ENCODE peak calls at places on chromosomes 7 and 10, in six cellular contexts. P is Caco-2, Q is cardiac septum, U is H9, Z is GM12865, B is NCI-H460. G is an unnamed sample.
A peak's percentile ranks its signal among the peaks of the same experiment; 100 is the strongest.

GRCh38 chr7:21071570-21071969 is 284.9 kb upstream of the SP8 start:
- DNase-seq in Z (no peak), B (no peak), P (no peak), Q (no peak), U (no peak), G (no peak)

GRCh38 chr10:11758527-11759236 is 16.5 kb downstream of the ECHDC3 start:
- DNase-seq in Q (no peak), B (no peak), Z (no peak), U (no peak), P (no peak), G (no peak)

GRCh38 chr10:125048101-125048864 is 106.4 kb downstream of the ZRANB1 start:
- DNase-seq in Z (peak; percentile 74), B (peak; percentile 89), U (peak; percentile 94), Q (peak; percentile 93), P (peak; percentile 93), G (peak; percentile 91)

GRCh38 chr7:22718911-22719420 is 8.0 kb upstream of the IL6 start:
- DNase-seq in Z (no peak), U (no peak), Q (no peak), P (no peak), B (no peak), G (no peak)

GRCh38 chr7:73954181-73954580 is 73.8 kb upstream of the ELN start:
- DNase-seq in U (no peak), B (no peak), P (no peak), Z (no peak), Q (no peak), G (no peak)

GRCh38 chr7:111436608-111437007 is 125.7 kb downstream of the IMMP2L start:
- DNase-seq in B (no peak), Q (no peak), Z (no peak), P (no peak), U (no peak), G (no peak)

GRCh38 chr10:56593120-56593519 is 232.1 kb upstream of the ZWINT start:
- DNase-seq in B (no peak), U (no peak), Q (no peak), Z (no peak), P (no peak), G (no peak)

GRCh38 chr10:34854147-34854601 is 39.1 kb upstream of the PARD3 start:
- DNase-seq in U (no peak), P (no peak), Q (no peak), B (no peak), Z (no peak), G (no peak)

GRCh38 chr7:70660154-70660818 is 471.7 kb upstream of the GALNT17 start:
- DNase-seq in Q (no peak), P (no peak), U (no peak), Z (peak; percentile 18), B (no peak), G (no peak)

GRCh38 chr7:142898377-142899235 is 13.1 kb upstream of the TRPV6 start:
- DNase-seq in Z (no peak), Q (no peak), B (no peak), P (peak; percentile 59), U (no peak), G (no peak)

GRCh38 chr7:103685646-103686418 is 239.8 kb upstream of the SLC26A5 start:
- DNase-seq in B (no peak), P (no peak), Z (no peak), Q (no peak), U (no peak), G (no peak)

GRCh38 chr7:77771901-77772300 is 26.3 kb downstream of the TMEM60 start:
- DNase-seq in U (no peak), Z (no peak), Q (no peak), B (no peak), P (no peak), G (no peak)

GRCh38 chr7:415646-416525 is 103.8 kb downstream of the PDGFA start:
- DNase-seq in Q (no peak), Z (no peak), P (no peak), U (peak; percentile 24), B (no peak), G (no peak)

GRCh38 chr10:88243847-88244730 is 339.0 kb downstream of the RNLS start:
- DNase-seq in Z (no peak), P (no peak), U (no peak), Q (peak; percentile 78), B (no peak), G (no peak)

GRCh38 chr10:96509017-96509641 is 4.6 kb downstream of the TLL2 start:
- DNase-seq in P (no peak), Z (no peak), B (no peak), Q (no peak), U (peak; percentile 60), G (no peak)

GRCh38 chr10:30432631-30433285 is 1.2 kb upstream of the MAP3K8 start:
- DNase-seq in Q (no peak), U (peak; percentile 35), Z (no peak), P (peak; percentile 57), B (no peak), G (peak; percentile 24)

GRCh38 chr10:128267581-128267980 is 141.4 kb upstream of the MKI67 start:
- DNase-seq in B (no peak), Z (no peak), P (no peak), Q (no peak), U (no peak), G (no peak)

GRCh38 chr10:72685264-72685921 is 6.5 kb upstream of the MCU start:
- DNase-seq in Q (no peak), Z (peak; percentile 21), B (no peak), P (no peak), U (no peak), G (no peak)

GRCh38 chr10:98097611-98098010 is 36.8 kb upstream of the R3HCC1L start:
- DNase-seq in Q (no peak), P (no peak), U (no peak), B (no peak), Z (no peak), G (peak; percentile 24)

GRCh38 chr7:115662676-115663075 is 367.9 kb downstream of the TFEC start:
- DNase-seq in B (no peak), Z (no peak), P (no peak), U (no peak), Q (no peak), G (no peak)

GRCh38 chr7:41696323-41696916 is 6.5 kb downstream of the INHBA start:
- DNase-seq in U (peak; percentile 81), Q (peak; percentile 85), B (peak; percentile 88), P (peak; percentile 73), Z (peak; percentile 38), G (peak; percentile 77)

GRCh38 chr7:106344861-106345260 is 60.1 kb upstream of the NAMPT start:
- DNase-seq in U (no peak), Q (no peak), Z (no peak), B (peak; percentile 60), P (no peak), G (no peak)

GRCh38 chr7:38863609-38864291 is 45.2 kb downstream of the VPS41 start:
- DNase-seq in U (no peak), P (peak; percentile 72), Z (no peak), Q (no peak), B (no peak), G (no peak)

GRCh38 chr7:7969306-7970112 is 913 bp downstream of the GLCCI1 start:
- DNase-seq in B (no peak), Z (peak; percentile 58), Q (peak; percentile 76), P (peak; percentile 58), U (peak; percentile 39), G (peak; percentile 58)

GRCh38 chr10:102114861-102115618 is 5.1 kb downstream of the LDB1 start:
- DNase-seq in Z (peak; percentile 85), Q (peak; percentile 97), U (peak; percentile 94), B (peak; percentile 81), P (peak; percentile 89), G (peak; percentile 96)

GRCh38 chr10:123007558-123008378 is 827 bp downstream of the IKZF5 start:
- DNase-seq in B (peak; percentile 30), Z (peak; percentile 79), P (peak; percentile 44), Q (no peak), U (peak; percentile 32), G (peak; percentile 50)

GRCh38 chr10:80580811-80581468 is 43.2 kb downstream of the SH2D4B start:
- DNase-seq in U (no peak), B (no peak), Z (no peak), P (no peak), Q (no peak), G (no peak)

GRCh38 chr7:90625562-90625961 is 29.4 kb downstream of the CDK14 start:
- DNase-seq in B (no peak), Z (no peak), U (no peak), Q (no peak), P (peak; percentile 32), G (peak; percentile 71)